ENCODE peak calls at places on chromosomes 1 and 21, in four cellular contexts. One of them, this sample, is unnamed.

GRCh38 chr1:53246261-53247134 is 8.2 kb upstream of the MAGOH start:
- DNase-seq in cardiac fibroblast: peak; percentile 61
- DNase-seq in MM.1S: no peak
- DNase-seq in epithelial cell of proximal tubule: no peak
- DNase-seq in this sample: no peak

GRCh38 chr1:33388989-33389771 is 41.7 kb downstream of the PHC2 start:
- DNase-seq in cardiac fibroblast: peak; percentile 41
- DNase-seq in MM.1S: no peak
- DNase-seq in epithelial cell of proximal tubule: no peak
- DNase-seq in this sample: no peak

GRCh38 chr1:216904457-216904856 is 181.2 kb upstream of the ESRRG start:
- DNase-seq in cardiac fibroblast: no peak
- DNase-seq in MM.1S: no peak
- DNase-seq in epithelial cell of proximal tubule: no peak
- DNase-seq in this sample: no peak

GRCh38 chr21:41677671-41678015 is 89.2 kb downstream of the RIPK4 start:
- DNase-seq in cardiac fibroblast: no peak
- DNase-seq in MM.1S: no peak
- DNase-seq in epithelial cell of proximal tubule: no peak
- DNase-seq in this sample: no peak

GRCh38 chr1:198633675-198634121 is 5.1 kb upstream of the PTPRC start:
- DNase-seq in cardiac fibroblast: no peak
- DNase-seq in MM.1S: peak; percentile 3
- DNase-seq in epithelial cell of proximal tubule: no peak
- DNase-seq in this sample: no peak

GRCh38 chr1:226304291-226304955 is 4.5 kb downstream of the LIN9 start:
- DNase-seq in cardiac fibroblast: no peak
- DNase-seq in MM.1S: no peak
- DNase-seq in epithelial cell of proximal tubule: no peak
- DNase-seq in this sample: no peak

GRCh38 chr1:11653101-11653601 is 1.1 kb downstream of the FBXO2 start:
- DNase-seq in cardiac fibroblast: no peak
- DNase-seq in MM.1S: no peak
- DNase-seq in epithelial cell of proximal tubule: no peak
- DNase-seq in this sample: no peak

GRCh38 chr1:24643362-24644346 is 552 bp downstream of the SRRM1 start:
- DNase-seq in cardiac fibroblast: peak; percentile 9
- DNase-seq in MM.1S: peak; percentile 30
- DNase-seq in epithelial cell of proximal tubule: no peak
- DNase-seq in this sample: no peak

GRCh38 chr1:115718011-115718754 is 50.3 kb downstream of the CASQ2 start:
- DNase-seq in cardiac fibroblast: no peak
- DNase-seq in MM.1S: no peak
- DNase-seq in epithelial cell of proximal tubule: no peak
- DNase-seq in this sample: no peak

GRCh38 chr1:115713906-115714305 is 54.6 kb downstream of the CASQ2 start:
- DNase-seq in cardiac fibroblast: no peak
- DNase-seq in MM.1S: no peak
- DNase-seq in epithelial cell of proximal tubule: no peak
- DNase-seq in this sample: no peak

GRCh38 chr1:115714572-115715141 is 53.9 kb downstream of the CASQ2 start:
- DNase-seq in cardiac fibroblast: no peak
- DNase-seq in MM.1S: no peak
- DNase-seq in epithelial cell of proximal tubule: peak; percentile 74
- DNase-seq in this sample: no peak

GRCh38 chr1:115712911-115713609 is 55.5 kb downstream of the CASQ2 start:
- DNase-seq in cardiac fibroblast: no peak
- DNase-seq in MM.1S: no peak
- DNase-seq in epithelial cell of proximal tubule: no peak
- DNase-seq in this sample: no peak

DNA sequence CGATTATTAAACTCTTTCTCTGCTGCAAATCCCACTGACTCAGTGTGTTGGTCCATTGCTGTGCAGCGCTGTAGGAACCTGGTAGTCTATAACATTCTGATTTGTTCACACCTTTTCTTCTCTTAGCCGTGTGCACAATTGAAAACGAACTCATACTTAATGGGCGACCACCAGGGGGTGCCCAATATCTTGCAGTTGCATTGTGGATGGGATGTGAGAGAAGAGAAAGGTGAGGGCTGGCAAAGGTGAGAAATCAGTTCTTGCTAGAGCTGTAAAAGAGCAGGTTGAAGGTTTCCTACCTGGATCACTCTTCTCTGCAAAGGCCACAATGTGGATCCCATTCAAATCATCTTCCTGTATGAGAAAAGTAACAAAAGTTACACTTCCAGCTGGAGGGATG is 51.0 kb downstream of the CASQ2 start:
- DNase-seq in cardiac fibroblast: peak; percentile 45
- DNase-seq in MM.1S: peak; percentile 26
- DNase-seq in epithelial cell of proximal tubule: no peak
- DNase-seq in this sample: peak; percentile 31
- TF ChIP-seq CTCF in cardiac fibroblast: peak; percentile 50
- TF ChIP-seq CTCF in MM.1S: peak; percentile 24
- TF ChIP-seq CTCF in epithelial cell of proximal tubule: peak; percentile 51
- TF ChIP-seq CTCF in this sample: peak; percentile 62

GRCh38 chr21:36613554-36613953 is 85.4 kb upstream of the SIM2 start:
- DNase-seq in cardiac fibroblast: no peak
- DNase-seq in MM.1S: no peak
- DNase-seq in epithelial cell of proximal tubule: no peak
- DNase-seq in this sample: no peak

GRCh38 chr21:36613064-36613463 is 85.9 kb upstream of the SIM2 start:
- DNase-seq in cardiac fibroblast: no peak
- DNase-seq in MM.1S: no peak
- DNase-seq in epithelial cell of proximal tubule: no peak
- DNase-seq in this sample: no peak

GRCh38 chr21:36609654-36610053 is 89.3 kb upstream of the SIM2 start:
- DNase-seq in cardiac fibroblast: no peak
- DNase-seq in MM.1S: no peak
- DNase-seq in epithelial cell of proximal tubule: no peak
- DNase-seq in this sample: no peak

GRCh38 chr21:36610201-36610600 is 88.7 kb upstream of the SIM2 start:
- DNase-seq in cardiac fibroblast: peak; percentile 45
- DNase-seq in MM.1S: no peak
- DNase-seq in epithelial cell of proximal tubule: no peak
- DNase-seq in this sample: no peak

GRCh38 chr21:36615274-36615964 is 83.5 kb upstream of the SIM2 start:
- DNase-seq in cardiac fibroblast: no peak
- DNase-seq in MM.1S: no peak
- DNase-seq in epithelial cell of proximal tubule: no peak
- DNase-seq in this sample: no peak
- TF ChIP-seq CTCF in cardiac fibroblast: peak; percentile 20
- TF ChIP-seq CTCF in MM.1S: no peak
- TF ChIP-seq CTCF in epithelial cell of proximal tubule: peak; percentile 14
- TF ChIP-seq CTCF in this sample: peak; percentile 15

GRCh38 chr1:248404024-248404423 is 1.2 kb downstream of the OR2T1 start:
- DNase-seq in cardiac fibroblast: peak; percentile 0
- DNase-seq in MM.1S: no peak
- DNase-seq in epithelial cell of proximal tubule: no peak
- DNase-seq in this sample: peak; percentile 15
- TF ChIP-seq CTCF in cardiac fibroblast: no peak
- TF ChIP-seq CTCF in MM.1S: peak; percentile 21
- TF ChIP-seq CTCF in epithelial cell of proximal tubule: no peak
- TF ChIP-seq CTCF in this sample: no peak

GRCh38 chr1:15170071-15170470 is 16.5 kb downstream of the TMEM51 start:
- DNase-seq in cardiac fibroblast: no peak
- DNase-seq in MM.1S: no peak
- DNase-seq in epithelial cell of proximal tubule: no peak
- DNase-seq in this sample: no peak

GRCh38 chr1:15172405-15173259 is 19.1 kb downstream of the TMEM51 start:
- DNase-seq in cardiac fibroblast: peak; percentile 71
- DNase-seq in MM.1S: peak; percentile 29
- DNase-seq in epithelial cell of proximal tubule: no peak
- DNase-seq in this sample: no peak

GRCh38 chr1:15171271-15171908 is 17.8 kb downstream of the TMEM51 start:
- DNase-seq in cardiac fibroblast: no peak
- DNase-seq in MM.1S: no peak
- DNase-seq in epithelial cell of proximal tubule: no peak
- DNase-seq in this sample: no peak

GRCh38 chr1:15167386-15167785 is 13.8 kb downstream of the TMEM51 start:
- DNase-seq in cardiac fibroblast: peak; percentile 61
- DNase-seq in MM.1S: no peak
- DNase-seq in epithelial cell of proximal tubule: no peak
- DNase-seq in this sample: no peak

GRCh38 chr1:15168479-15168878 is 14.9 kb downstream of the TMEM51 start:
- DNase-seq in cardiac fibroblast: peak; percentile 98
- DNase-seq in MM.1S: no peak
- DNase-seq in epithelial cell of proximal tubule: peak; percentile 95
- DNase-seq in this sample: no peak
- TF ChIP-seq CTCF in cardiac fibroblast: peak; percentile 15
- TF ChIP-seq CTCF in MM.1S: no peak
- TF ChIP-seq CTCF in epithelial cell of proximal tubule: peak; percentile 32
- TF ChIP-seq CTCF in this sample: no peak

GRCh38 chr1:89001510-89001909 is 9.1 kb upstream of the KYAT3 start:
- DNase-seq in cardiac fibroblast: peak; percentile 26
- DNase-seq in MM.1S: peak; percentile 42
- DNase-seq in epithelial cell of proximal tubule: no peak
- DNase-seq in this sample: no peak

DNA sequence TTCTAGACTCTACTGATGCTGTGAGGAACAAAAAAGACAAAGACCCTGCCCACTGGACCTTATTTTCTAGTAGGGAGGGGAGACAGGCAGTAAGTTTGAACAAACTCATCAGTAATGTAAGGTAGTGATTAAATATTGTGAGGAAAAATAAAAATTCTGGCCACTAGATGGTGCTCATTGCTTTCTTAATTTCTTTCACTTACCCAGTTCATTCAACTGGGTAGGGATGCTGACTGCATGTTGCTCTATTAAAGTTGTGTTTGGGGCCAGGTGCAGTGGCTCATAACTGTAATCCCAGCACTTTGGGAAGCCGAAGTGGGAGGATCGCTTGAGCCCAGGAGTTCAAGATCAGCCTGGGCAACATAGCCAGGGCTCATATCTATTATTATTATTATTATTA is 6.3 kb upstream of the KYAT3 start:
- DNase-seq in cardiac fibroblast: peak; percentile 80
- DNase-seq in MM.1S: peak; percentile 79
- DNase-seq in epithelial cell of proximal tubule: peak; percentile 41
- DNase-seq in this sample: no peak
- TF ChIP-seq CTCF in cardiac fibroblast: peak; percentile 28
- TF ChIP-seq CTCF in MM.1S: peak; percentile 38
- TF ChIP-seq CTCF in epithelial cell of proximal tubule: peak; percentile 50
- TF ChIP-seq CTCF in this sample: peak; percentile 44

DNA sequence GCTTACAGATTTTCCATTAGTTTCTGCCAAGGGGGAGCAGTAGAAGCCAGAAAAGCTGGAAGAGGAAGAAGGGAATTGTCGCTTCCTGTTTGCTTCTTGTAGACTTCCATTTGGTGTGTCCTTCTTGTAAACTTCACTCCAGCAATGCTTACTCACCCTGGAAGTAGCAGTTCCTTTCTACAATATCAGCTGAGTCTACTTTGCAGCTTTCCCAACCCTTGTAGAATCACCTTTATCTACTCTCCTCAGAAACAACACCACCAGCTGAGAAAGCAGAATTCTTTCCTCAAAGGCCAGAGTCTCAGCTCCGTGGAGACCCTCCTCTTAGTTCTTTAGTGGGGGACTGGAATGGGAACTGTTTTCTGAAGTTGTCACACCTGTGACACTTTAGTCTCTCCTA is 1136.7 kb upstream of the TMPRSS15 start:
- DNase-seq in cardiac fibroblast: no peak
- DNase-seq in MM.1S: no peak
- DNase-seq in epithelial cell of proximal tubule: no peak
- DNase-seq in this sample: no peak
- TF ChIP-seq CTCF in cardiac fibroblast: no peak
- TF ChIP-seq CTCF in MM.1S: no peak
- TF ChIP-seq CTCF in epithelial cell of proximal tubule: no peak
- TF ChIP-seq CTCF in this sample: no peak

DNA sequence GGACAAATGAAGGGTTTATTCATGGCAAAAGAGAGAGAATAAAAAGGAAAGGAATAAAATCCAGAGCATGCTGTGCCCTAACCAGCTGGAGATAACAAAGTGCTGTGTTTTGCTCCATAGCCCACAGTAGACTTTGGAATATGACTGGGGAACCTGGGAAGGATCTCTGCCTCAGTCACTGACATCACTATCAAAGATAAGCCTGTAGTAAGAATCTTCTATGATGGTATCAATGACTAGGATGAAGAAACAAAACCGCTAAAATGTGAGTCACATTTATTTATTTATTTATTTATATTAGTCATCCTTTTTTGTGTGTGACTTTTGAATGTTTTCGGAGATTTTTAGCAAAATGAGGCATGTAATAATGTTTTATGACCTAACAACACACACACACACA is 56.3 kb downstream of the NVL start:
- DNase-seq in cardiac fibroblast: peak; percentile 72
- DNase-seq in MM.1S: no peak
- DNase-seq in epithelial cell of proximal tubule: no peak
- DNase-seq in this sample: no peak
- TF ChIP-seq CTCF in cardiac fibroblast: no peak
- TF ChIP-seq CTCF in MM.1S: no peak
- TF ChIP-seq CTCF in epithelial cell of proximal tubule: no peak
- TF ChIP-seq CTCF in this sample: no peak

DNA sequence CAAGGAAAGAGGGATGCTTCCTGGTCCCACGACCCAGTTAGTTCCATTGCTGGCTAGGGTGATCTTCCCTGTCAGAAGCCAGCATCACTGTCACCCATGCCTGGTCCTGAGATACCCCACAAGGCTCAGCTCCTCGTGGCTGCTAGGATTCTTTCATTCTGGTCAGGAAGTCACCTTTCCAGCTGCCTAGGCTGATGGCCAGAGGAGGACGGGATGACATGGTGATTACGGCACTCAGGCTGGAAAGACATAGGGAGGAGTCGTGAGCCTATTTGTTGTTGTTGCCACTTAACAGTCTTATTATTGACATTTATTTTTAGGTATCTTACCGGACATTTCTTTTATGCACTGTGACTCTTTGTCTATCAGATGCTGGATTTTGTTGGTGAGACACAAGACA is 20.0 kb upstream of the MAPKAPK2 start:
- DNase-seq in cardiac fibroblast: no peak
- DNase-seq in MM.1S: no peak
- DNase-seq in epithelial cell of proximal tubule: no peak
- DNase-seq in this sample: no peak
- TF ChIP-seq CTCF in cardiac fibroblast: no peak
- TF ChIP-seq CTCF in MM.1S: no peak
- TF ChIP-seq CTCF in epithelial cell of proximal tubule: no peak
- TF ChIP-seq CTCF in this sample: no peak

This sample was measured in GM13977.